ENCODE peak calls at places on chromosomes 12 and 14, in seven cellular contexts. H is SK-N-DZ, S is transverse colon, A is T-helper 17 cell, W is RKO, T is ACHN, C is left ventricle myocardium inferior. N is an unnamed sample.

GRCh38 chr12:1840561-1840960 is 20.2 kb downstream of the LRTM2 start:
- DNase-seq in H (no peak), S (no peak), A (no peak), W (no peak), T (no peak), C (no peak), N (no peak)

GRCh38 chr14:93987376-93987775 is 9.7 kb upstream of the CCDC197 start:
- DNase-seq in H (no peak), S (no peak), A (no peak), W (no peak), T (no peak), C (no peak), N (no peak)

GRCh38 chr12:114263031-114263825 is 142.7 kb downstream of the TBX5 start:
- DNase-seq in H (no peak), S (no peak), A (no peak), W (no peak), T (no peak), C (no peak), N (no peak)

GRCh38 chr12:86727151-86727550 is 471.0 kb upstream of the MGAT4C start:
- DNase-seq in H (no peak), S (no peak), A (no peak), W (no peak), T (no peak), C (no peak), N (no peak)

GRCh38 chr12:113874999-113875561 is 91.0 kb downstream of the RBM19 start:
- DNase-seq in H (no peak), S (peak; percentile 25), A (no peak), W (no peak), T (no peak), C (no peak), N (no peak)

GRCh38 chr14:67510836-67511235 is 22.3 kb upstream of the PLEKHH1 start:
- DNase-seq in H (no peak), S (no peak), A (no peak), W (no peak), T (no peak), C (no peak), N (no peak)

GRCh38 chr12:47739959-47740358 is 14.7 kb upstream of the ENDOU start:
- DNase-seq in H (no peak), S (peak; percentile 69), A (no peak), W (no peak), T (no peak), C (peak; percentile 62), N (no peak)

GRCh38 chr14:92412912-92413311 is 89.9 kb downstream of the SLC24A4 start:
- DNase-seq in H (no peak), S (no peak), A (no peak), W (no peak), T (no peak), C (no peak), N (no peak)

GRCh38 chr14:59583755-59584154 is 7.1 kb upstream of the CCDC175 start:
- DNase-seq in H (no peak), S (no peak), A (no peak), W (peak; percentile 38), T (no peak), C (no peak), N (no peak)

GRCh38 chr14:83316356-83316755 is 1782.7 kb upstream of the SEL1L start:
- DNase-seq in H (no peak), S (no peak), A (no peak), W (no peak), T (no peak), C (no peak), N (no peak)

GRCh38 chr12:129310346-129310745 is 457.1 kb downstream of the GLT1D1 start:
- DNase-seq in H (no peak), S (no peak), A (no peak), W (no peak), T (no peak), C (no peak), N (no peak)

GRCh38 chr12:101663298-101663697 is 34.1 kb upstream of the CHPT1 start:
- DNase-seq in H (no peak), S (no peak), A (no peak), W (no peak), T (no peak), C (no peak), N (no peak)

GRCh38 chr14:104001003-104001402 is 58.7 kb upstream of the RD3L start:
- DNase-seq in H (no peak), S (no peak), A (no peak), W (peak; percentile 10), T (no peak), C (no peak), N (no peak)

GRCh38 chr14:72839351-72839750 is 54.5 kb downstream of the DPF3 start:
- DNase-seq in H (no peak), S (no peak), A (no peak), W (no peak), T (no peak), C (no peak), N (no peak)

GRCh38 chr14:91796622-91797347 is 64.9 kb upstream of the CATSPERB start:
- DNase-seq in H (no peak), S (no peak), A (no peak), W (no peak), T (no peak), C (no peak), N (no peak)

GRCh38 chr12:24730461-24730896 is 218.4 kb downstream of the BCAT1 start:
- DNase-seq in H (no peak), S (no peak), A (no peak), W (no peak), T (no peak), C (no peak), N (no peak)

GRCh38 chr14:100155881-100156645 is 3.4 kb downstream of the DEGS2 start:
- DNase-seq in H (peak; percentile 49), S (peak; percentile 86), A (no peak), W (no peak), T (no peak), C (no peak), N (no peak)

GRCh38 chr12:104534162-104534856 is 77.6 kb downstream of the CHST11 start:
- DNase-seq in H (no peak), S (no peak), A (no peak), W (no peak), T (no peak), C (no peak), N (no peak)

GRCh38 chr12:92562063-92562734 is 140.6 kb upstream of the PLEKHG7 start:
- DNase-seq in H (no peak), S (no peak), A (no peak), W (no peak), T (no peak), C (no peak), N (no peak)

GRCh38 chr12:132453361-132454133 is 36.4 kb upstream of the FBRSL1 start:
- DNase-seq in H (no peak), S (no peak), A (no peak), W (no peak), T (peak; percentile 80), C (no peak), N (no peak)

GRCh38 chr12:124453419-124454351 is 113.7 kb downstream of the NCOR2 start:
- DNase-seq in H (no peak), S (peak; percentile 80), A (peak; percentile 51), W (peak; percentile 55), T (peak; percentile 78), C (peak; percentile 86), N (peak; percentile 97)

GRCh38 chr12:27331299-27331926 is 1.2 kb upstream of the BMAL2 start:
- DNase-seq in H (no peak), S (no peak), A (no peak), W (peak; percentile 98), T (peak; percentile 95), C (no peak), N (no peak)

GRCh38 chr12:94689646-94690036 is 39.3 kb upstream of the TMCC3 start:
- DNase-seq in H (no peak), S (no peak), A (no peak), W (no peak), T (no peak), C (no peak), N (no peak)

GRCh38 chr14:92507174-92507768 is 6.3 kb upstream of the RIN3 start:
- DNase-seq in H (no peak), S (peak; percentile 88), A (no peak), W (no peak), T (no peak), C (no peak), N (no peak)

GRCh38 chr12:113678222-113678621 is 206.6 kb upstream of the LHX5 start:
- DNase-seq in H (no peak), S (no peak), A (no peak), W (peak; percentile 27), T (no peak), C (no peak), N (no peak)

GRCh38 chr12:108570743-108571603 is 8.6 kb downstream of the ISCU start:
- DNase-seq in H (no peak), S (no peak), A (no peak), W (peak; percentile 47), T (peak; percentile 67), C (no peak), N (peak; percentile 55)

GRCh38 chr14:22231022-22231421 is 358.0 kb downstream of the DAD1 start:
- DNase-seq in H (no peak), S (no peak), A (no peak), W (no peak), T (no peak), C (no peak), N (no peak)

GRCh38 chr12:119695034-119695433 is 27.1 kb downstream of the PRKAB1 start:
- DNase-seq in H (no peak), S (no peak), A (no peak), W (no peak), T (peak; percentile 38), C (no peak), N (peak; percentile 7)

GRCh38 chr12:103114296-103115055 is 157.0 kb downstream of the ASCL1 start:
- DNase-seq in H (no peak), S (no peak), A (no peak), W (no peak), T (no peak), C (no peak), N (no peak)

GRCh38 chr12:19382111-19382526 is 57.2 kb upstream of the AEBP2 start:
- DNase-seq in H (no peak), S (no peak), A (no peak), W (no peak), T (peak; percentile 95), C (no peak), N (no peak)

GRCh38 chr12:118164798-118165486 is 29.0 kb downstream of the PEBP1 start:
- DNase-seq in H (no peak), S (no peak), A (no peak), W (peak; percentile 55), T (peak; percentile 66), C (no peak), N (no peak)

GRCh38 chr12:91179315-91179714 is 3.3 kb downstream of the DCN start:
- DNase-seq in H (no peak), S (no peak), A (no peak), W (no peak), T (no peak), C (no peak), N (peak; percentile 39)

GRCh38 chr12:15899282-15899870 is 11.8 kb upstream of the DERA start:
- DNase-seq in H (peak; percentile 39), S (no peak), A (no peak), W (peak; percentile 66), T (peak; percentile 55), C (no peak), N (no peak)

N was measured in tibial artery.